ENCODE peak calls at places on chromosomes 6 and 20, in four cellular contexts. T, I, Z and G are unnamed samples. For H3K27me3, the result is how much of the 10 kb centered on the place peaks cover.

GRCh38 chr6:140130074-140130473 is 755.6 kb upstream of the CITED2 start:
- DNase-seq in T (no peak), I (no peak), Z (no peak), G (no peak)

GRCh38 chr6:106913676-106914280 is 60.8 kb downstream of the CD24 start:
- DNase-seq in T (no peak), I (peak), Z (no peak), G (no peak)

GRCh38 chr20:62066983-62067433 is 1.3 kb upstream of the TAF4 start:
- DNase-seq in T (no peak), I (peak), Z (no peak), G (no peak)

GRCh38 chr20:10562929-10563328 is 110.9 kb downstream of the JAG1 start:
- DNase-seq in T (no peak), I (no peak), Z (no peak), G (no peak)

GRCh38 chr6:54980511-54981275 is 134.1 kb downstream of the FAM83B start:
- DNase-seq in T (peak), I (no peak), Z (peak), G (no peak)

GRCh38 chr20:49276201-49276894 is 1.5 kb downstream of the ZNFX1 start:
- DNase-seq in T (peak), I (peak), Z (peak), G (no peak)

GRCh38 chr20:62376112-62377063 is 9.3 kb upstream of the LAMA5 start:
- DNase-seq in T (peak), I (peak), Z (peak), G (peak)

GRCh38 chr20:6999381-6999780 is 231.9 kb downstream of the BMP2 start:
- DNase-seq in T (no peak), I (no peak), Z (no peak), G (no peak)

GRCh38 chr20:20217626-20218025 is 150.3 kb upstream of the INSM1 start:
- DNase-seq in T (no peak), I (no peak), Z (no peak), G (peak)

GRCh38 chr20:49846206-49846807 is 33.7 kb downstream of the SLC9A8 start:
- DNase-seq in T (peak), I (peak), Z (peak), G (peak)

GRCh38 chr6:80517525-80517924 is 411.1 kb downstream of the BCKDHB start:
- DNase-seq in T (no peak), I (no peak), Z (no peak), G (no peak)

GRCh38 chr6:42754759-42755158 is 8.9 kb upstream of the TBCC start:
- DNase-seq in T (no peak), I (no peak), Z (no peak), G (no peak)

GRCh38 chr6:118554698-118555097 is 6.6 kb downstream of the PLN start:
- DNase-seq in T (no peak), I (no peak), Z (no peak), G (no peak)

GRCh38 chr20:4322499-4322898 is 307.1 kb upstream of the RNF24 start:
- DNase-seq in T (no peak), I (no peak), Z (no peak), G (no peak)

GRCh38 chr6:83708970-83709747 is at the start of gene SNAP91:
- DNase-seq in T (no peak), I (peak), Z (peak), G (peak)

GRCh38 chr6:91812596-91813274 is 1225.9 kb upstream of the MAP3K7 start:
- DNase-seq in T (peak), I (no peak), Z (peak), G (no peak)

GRCh38 chr20:10297684-10298240 is 79.1 kb downstream of the SNAP25 start:
- DNase-seq in T (peak), I (no peak), Z (no peak), G (no peak)

GRCh38 chr20:56731496-56731895 is 102.4 kb downstream of the TFAP2C start:
- DNase-seq in T (no peak), I (no peak), Z (no peak), G (no peak)

GRCh38 chr20:43409041-43409913 is 48.4 kb upstream of the SRSF6 start:
- DNase-seq in T (peak), I (peak), Z (peak), G (peak)

GRCh38 chr20:49964964-49965780 is 17.6 kb upstream of the SNAI1 start:
- DNase-seq in T (no peak), I (peak), Z (no peak), G (no peak)

GRCh38 chr6:130720076-130720475 is 107.1 kb upstream of the SMLR1 start:
- DNase-seq in T (no peak), I (no peak), Z (no peak), G (no peak)

GRCh38 chr20:49614338-49615050 is 46.6 kb upstream of the PTGIS start:
- DNase-seq in T (no peak), I (no peak), Z (no peak), G (no peak)

GRCh38 chr6:111259089-111259831 is 172.0 kb downstream of the SLC16A10 start:
- DNase-seq in T (peak), I (peak), Z (peak), G (peak)
- H3K18ac ChIP-seq in T (no peak), I (no peak), Z (peak), G (peak)

GRCh38 chr20:44736170-44737021 is 9.3 kb upstream of the KCNK15 start:
- DNase-seq in T (peak), I (peak), Z (peak), G (peak)
- H3K4me3 ChIP-seq in T (no peak), I (no peak), Z (peak), G (no peak)

DNA sequence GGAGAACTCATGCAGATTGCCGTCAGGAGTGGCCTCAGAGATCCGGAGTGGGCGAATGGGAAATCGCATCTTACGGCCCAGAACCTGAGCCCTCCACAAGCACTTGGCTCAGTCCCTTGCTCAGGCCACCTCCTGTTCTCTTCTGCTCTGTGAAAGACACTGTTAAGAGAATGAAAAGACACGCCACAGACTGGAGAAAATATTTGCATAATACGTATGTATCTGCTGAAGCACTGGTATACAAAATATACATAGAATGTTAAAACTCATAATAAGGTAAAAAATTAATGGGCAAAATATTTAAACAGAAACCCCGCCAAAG is 838 bp upstream of the POM121L2 start:
- DNase-seq in T (no peak), I (no peak), Z (no peak), G (no peak)
- H3K27me3 ChIP-seq in T (under half), I (under half), Z (half or more), G (under half)

DNA sequence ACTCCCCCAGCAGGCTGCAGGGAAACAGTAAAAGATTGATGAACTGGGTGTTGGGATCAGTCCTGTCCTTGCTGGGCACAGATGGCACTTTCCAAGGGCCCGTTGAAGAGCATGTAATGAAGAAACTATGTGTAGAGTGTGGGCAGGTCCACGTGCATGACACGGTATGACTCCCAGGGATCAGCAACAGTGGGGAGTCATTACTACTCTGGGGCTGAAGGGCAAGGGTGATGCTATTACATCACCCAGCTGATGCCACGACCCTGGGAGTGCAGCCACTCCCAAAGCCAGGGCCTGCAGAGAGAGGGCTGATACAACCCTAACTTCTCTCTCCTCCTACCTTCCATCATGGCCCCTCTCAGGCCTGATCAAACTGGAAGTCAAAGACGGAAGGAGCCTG is 20.1 kb downstream of the KCNK17 start:
- DNase-seq in T (no peak), I (no peak), Z (no peak), G (no peak)
- H3K18ac ChIP-seq in T (no peak), I (no peak), Z (no peak), G (peak)

DNA sequence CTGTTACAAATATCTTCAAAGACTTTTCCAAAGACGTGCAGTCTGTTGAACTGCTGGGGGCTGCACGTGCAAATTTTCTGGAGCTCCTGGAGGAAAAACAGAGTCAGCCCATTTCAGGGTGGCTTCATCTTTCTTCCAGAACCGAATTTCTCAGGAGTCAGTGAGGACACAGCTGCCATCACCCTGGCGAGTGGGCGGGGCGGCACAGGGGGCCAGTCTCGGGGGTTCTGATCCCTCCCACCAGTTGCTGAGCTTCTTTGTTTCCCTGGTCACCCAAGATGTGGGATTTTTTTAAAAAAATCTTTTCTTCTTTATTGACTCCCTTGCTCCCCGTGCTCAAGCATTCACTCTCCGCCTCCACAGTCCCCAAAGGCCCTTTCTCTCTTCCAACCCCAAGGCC is 9.0 kb downstream of the C6orf118 start:
- DNase-seq in T (no peak), I (no peak), Z (no peak), G (no peak)
- H3K4me3 ChIP-seq in T (no peak), I (no peak), Z (no peak), G (no peak)

GRCh38 chr6:13159295-13159694 is 169.0 kb downstream of the TBC1D7 start:
- DNase-seq in T (no peak), I (no peak), Z (no peak), G (no peak)
- H3K27me3 ChIP-seq in T (under half), I (under half), Z (under half), G (under half)

GRCh38 chr6:156686429-156686939 is 90.7 kb upstream of the ARID1B start:
- DNase-seq in T (peak), I (peak), Z (no peak), G (no peak)
- H3K18ac ChIP-seq in T (peak), I (peak), Z (peak), G (no peak)

GRCh38 chr6:138798028-138798427 is 2.1 kb downstream of the ECT2L start:
- DNase-seq in T (no peak), I (no peak), Z (no peak), G (no peak)

GRCh38 chr6:138800377-138801150 is 4.7 kb downstream of the ECT2L start:
- DNase-seq in T (no peak), I (peak), Z (no peak), G (no peak)

DNA sequence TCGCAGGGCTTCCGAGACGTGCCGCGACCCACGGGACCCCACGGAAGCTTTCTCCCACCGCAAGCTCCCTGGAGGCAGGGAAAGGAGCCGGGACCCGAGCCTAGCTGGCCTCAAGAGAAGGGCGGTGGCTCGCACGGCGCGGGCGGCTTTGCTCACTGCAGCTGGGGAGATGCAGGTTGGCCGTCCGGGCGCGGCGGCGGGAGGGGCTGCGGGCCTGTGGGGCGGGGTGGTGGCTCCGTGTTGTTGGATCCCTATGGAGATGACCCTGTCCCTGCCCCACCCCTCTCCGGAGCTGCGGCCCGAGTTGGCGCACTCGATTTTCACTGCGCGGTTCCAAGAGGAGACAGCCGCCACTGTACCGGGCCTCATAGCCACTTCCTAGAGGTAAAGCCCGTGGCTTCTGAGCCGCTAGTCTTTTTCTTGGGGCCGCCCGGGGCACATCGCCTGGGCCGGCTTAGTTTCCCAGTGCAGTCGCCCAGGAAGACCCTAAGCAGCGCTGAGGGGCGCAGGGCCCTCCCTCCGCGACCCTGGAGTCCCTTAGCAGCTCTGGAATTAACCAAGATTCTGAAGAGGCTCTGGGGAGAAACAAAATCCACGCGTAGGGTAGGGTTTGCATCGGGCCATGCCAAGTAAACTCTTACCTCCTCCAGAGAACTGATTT is at the start of gene ECT2L:
- DNase-seq in T (no peak), I (peak), Z (peak), G (peak)
- H3K4me3 ChIP-seq in T (no peak), I (peak), Z (peak), G (no peak)

DNA sequence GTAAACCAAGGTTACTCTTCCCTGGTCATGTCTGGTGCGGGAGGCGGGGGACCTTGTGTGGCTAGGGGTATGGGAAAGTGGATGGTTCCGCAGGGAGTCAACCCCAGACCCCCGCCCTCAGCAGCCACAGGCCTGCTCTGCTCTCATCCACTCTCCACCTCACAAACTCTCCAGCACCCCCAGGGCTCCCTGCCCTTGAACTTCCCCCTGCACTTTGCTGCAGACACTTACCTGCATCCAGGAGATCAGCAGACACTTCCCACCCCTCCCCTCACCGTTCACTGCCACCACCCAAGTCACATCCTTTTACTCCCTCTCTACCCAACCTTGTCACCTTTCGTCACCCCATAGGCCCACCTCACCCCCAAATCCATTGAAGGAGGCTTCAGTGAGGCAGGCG is 3.9 kb upstream of the RAET1L start:
- DNase-seq in T (no peak), I (no peak), Z (no peak), G (no peak)
- H3K27me3 ChIP-seq in T (half or more), I (under half), Z (half or more), G (half or more)

DNA sequence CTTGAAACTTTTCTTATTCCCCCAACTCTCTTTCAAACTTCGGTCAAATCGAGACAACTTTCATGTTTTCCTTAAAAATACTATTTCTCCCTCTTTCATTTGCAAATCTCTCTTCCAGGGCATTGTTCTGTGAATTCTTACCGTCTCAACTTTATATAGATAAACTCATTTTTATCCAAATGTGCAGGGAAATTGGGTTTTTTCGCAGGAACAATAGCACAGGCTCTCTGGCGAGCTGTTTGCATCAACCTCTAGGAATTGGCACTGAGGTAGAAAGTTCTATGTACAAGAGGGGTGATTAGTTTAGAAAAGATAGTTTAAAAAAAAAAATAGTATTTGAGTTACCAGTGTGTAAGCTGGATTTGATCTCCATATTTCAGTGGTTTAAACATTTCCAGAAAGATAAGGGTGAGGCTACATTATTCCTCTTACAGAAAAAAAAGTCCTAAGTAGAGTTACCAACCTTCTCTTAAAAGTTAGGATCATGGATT is 129.7 kb upstream of the BTN3A2 start:
- DNase-seq in T (no peak), I (no peak), Z (no peak), G (no peak)
- H3K18ac ChIP-seq in T (peak), I (peak), Z (no peak), G (no peak)